ENCODE peak calls at places on chromosomes 16 and 17, in four cellular contexts. P, N, H and F are unnamed samples.

GRCh38 chr16:56732832-56733231 is 2.9 kb downstream of the NUP93 start:
- DNase-seq in P (no peak), N (no peak), H (no peak), F (no peak)

GRCh38 chr16:30457743-30458560 is 12.3 kb upstream of the SEPHS2 start:
- DNase-seq in P (no peak), N (no peak), H (no peak), F (no peak)

GRCh38 chr17:4440690-4441686 is 7.2 kb downstream of the SPNS3 start:
- DNase-seq in N (no peak), P (no peak), H (no peak), F (no peak)

GRCh38 chr17:63698886-63699637 is 863 bp downstream of the LIMD2 start:
- DNase-seq in N (peak; percentile 47), H (peak; percentile 94), P (peak; percentile 70), F (peak; percentile 45)

GRCh38 chr17:5050281-5050680 is 15.1 kb upstream of the SLC52A1 start:
- DNase-seq in H (no peak), P (no peak), N (no peak), F (peak; percentile 51)

GRCh38 chr17:19753049-19753444 is 4.9 kb upstream of the ALDH3A1 start:
- DNase-seq in H (no peak), N (peak; percentile 87), P (peak; percentile 84), F (no peak)

GRCh38 chr16:85369741-85370528 is 243.2 kb upstream of the GSE1 start:
- DNase-seq in N (no peak), P (peak; percentile 80), H (peak; percentile 64), F (peak; percentile 61)

GRCh38 chr17:63696381-63696961 is 3.5 kb downstream of the LIMD2 start:
- DNase-seq in H (peak; percentile 37), P (no peak), N (no peak), F (no peak)

GRCh38 chr16:81816793-81817210 is 37.7 kb downstream of the PLCG2 start:
- DNase-seq in P (no peak), H (no peak), N (no peak), F (no peak)

GRCh38 chr16:398551-399277 is 1.7 kb downstream of the NME4 start:
- DNase-seq in H (no peak), N (no peak), P (no peak), F (no peak)

GRCh38 chr17:35731239-35731931 is at the start of gene RASL10B:
- DNase-seq in N (peak; percentile 41), P (peak; percentile 69), H (peak; percentile 69), F (peak; percentile 70)

GRCh38 chr16:48949636-48950035 is 332.0 kb downstream of the CBLN1 start:
- DNase-seq in N (peak; percentile 51), H (no peak), P (no peak), F (no peak)

GRCh38 chr17:37605813-37606505 is 3.3 kb downstream of the SYNRG start:
- DNase-seq in N (peak; percentile 51), P (no peak), H (peak; percentile 66), F (no peak)

GRCh38 chr17:44924107-44924544 is 8.8 kb upstream of the GFAP start:
- DNase-seq in H (no peak), N (no peak), P (peak; percentile 23), F (no peak)

GRCh38 chr17:13993106-13993505 is 76.2 kb upstream of the COX10 start:
- DNase-seq in H (no peak), P (no peak), N (no peak), F (no peak)

GRCh38 chr17:3669548-3669947 is 936 bp downstream of the EMC6 start:
- DNase-seq in H (no peak), P (no peak), N (no peak), F (no peak)

GRCh38 chr17:57603978-57604377 is 141.1 kb downstream of the CCDC182 start:
- DNase-seq in P (no peak), N (no peak), H (peak; percentile 82), F (no peak)

GRCh38 chr16:78598186-78598585 is 498.7 kb downstream of the WWOX start:
- DNase-seq in P (no peak), H (no peak), N (no peak), F (no peak)

GRCh38 chr16:48272837-48273421 is 25.6 kb upstream of the ABCC11 start:
- DNase-seq in H (no peak), N (peak; percentile 16), P (no peak), F (no peak)

GRCh38 chr17:55783684-55784245 is 32.9 kb downstream of the PCTP start:
- DNase-seq in N (no peak), P (peak; percentile 49), H (no peak), F (peak; percentile 57)

GRCh38 chr17:10270258-10270657 is 71.9 kb upstream of the GAS7 start:
- DNase-seq in N (no peak), H (no peak), P (no peak), F (no peak)

GRCh38 chr17:65751263-65751662 is 189.8 kb upstream of the AXIN2 start:
- DNase-seq in H (no peak), N (no peak), P (no peak), F (no peak)

GRCh38 chr16:89200850-89201466 is 621 bp upstream of the SLC22A31 start:
- DNase-seq in N (no peak), H (no peak), P (peak; percentile 48), F (peak; percentile 29)

GRCh38 chr16:73064227-73064995 is 16.5 kb upstream of the ZFHX3 start:
- DNase-seq in P (no peak), N (peak; percentile 90), H (peak; percentile 48), F (no peak)

GRCh38 chr17:17826942-17827785 is 9.6 kb downstream of the SREBF1 start:
- DNase-seq in P (no peak), H (no peak), N (no peak), F (no peak)

GRCh38 chr17:17826340-17826708 is 10.5 kb downstream of the SREBF1 start:
- DNase-seq in H (no peak), N (no peak), P (no peak), F (no peak)

GRCh38 chr17:17824119-17824779 is 12.5 kb downstream of the SREBF1 start:
- DNase-seq in H (peak; percentile 36), N (no peak), P (no peak), F (no peak)

GRCh38 chr17:17823433-17824118 is 13.2 kb downstream of the SREBF1 start:
- DNase-seq in N (peak; percentile 73), H (peak; percentile 87), P (peak; percentile 91), F (peak; percentile 97)

DNA sequence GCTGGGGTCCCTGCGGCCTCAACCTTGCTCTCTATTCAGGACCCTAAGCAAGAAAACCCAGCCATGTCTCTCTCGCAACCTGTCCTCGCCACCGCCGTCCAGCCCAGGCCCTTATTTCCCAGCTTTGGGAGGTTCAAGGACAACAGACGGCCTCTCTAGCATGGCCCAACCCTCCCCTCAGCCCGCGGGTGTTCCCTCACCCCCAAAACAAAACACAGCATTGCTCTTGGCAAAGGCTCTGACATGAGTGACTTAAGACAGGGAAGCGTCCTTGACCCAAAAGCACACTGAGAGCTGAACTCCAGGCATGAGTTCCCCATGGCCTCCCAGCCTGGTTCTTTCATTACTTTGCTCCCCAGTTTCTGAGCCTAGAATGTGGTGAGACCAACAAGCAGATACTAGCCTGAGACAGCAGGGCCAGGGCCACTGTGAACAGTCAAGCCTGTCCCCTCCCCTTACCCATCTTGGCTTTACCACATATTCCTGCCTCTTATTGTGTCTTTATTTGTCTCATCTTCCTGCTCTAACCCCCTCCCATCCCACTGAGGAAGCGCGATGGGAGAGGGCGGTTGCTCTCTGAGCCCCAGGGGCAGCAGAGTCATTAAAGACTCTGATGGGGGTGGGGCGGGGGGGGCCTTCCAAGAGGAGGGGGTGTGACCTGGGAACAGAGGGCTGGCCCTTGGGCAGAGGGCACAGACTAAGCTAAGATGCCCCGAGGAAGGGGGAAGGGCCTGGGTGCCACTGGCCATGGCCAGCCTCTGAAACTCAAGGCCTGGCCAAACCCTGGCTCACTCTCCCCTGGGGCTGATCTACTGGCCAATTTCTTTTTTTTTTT is 11.8 kb downstream of the SREBF1 start:
- DNase-seq in H (peak; percentile 40), P (no peak), N (no peak), F (no peak)
- H3K27ac ChIP-seq in H (peak overlapping the region; percentile 84), P (peak overlapping the region; percentile 68), N (peak overlapping the region; percentile 79), F (peak overlapping the region; percentile 94)

GRCh38 chr17:40100419-40100668 is at the start of gene NR1D1:
- DNase-seq in N (no peak), P (no peak), H (no peak), F (no peak)

GRCh38 chr17:40100669-40101366 is 429 bp upstream of the NR1D1 start:
- DNase-seq in H (peak; percentile 96), N (peak; percentile 97), P (peak; percentile 99), F (peak; percentile 98)

GRCh38 chr17:40097931-40098845 is 2.2 kb downstream of the NR1D1 start:
- DNase-seq in H (no peak), N (peak; percentile 28), P (peak; percentile 92), F (peak; percentile 82)

GRCh38 chr17:40099627-40100418 is 566 bp downstream of the NR1D1 start:
- DNase-seq in H (no peak), P (no peak), N (no peak), F (no peak)

GRCh38 chr17:40098846-40099626 is 1.4 kb downstream of the NR1D1 start:
- DNase-seq in P (peak; percentile 100), H (peak; percentile 99), N (peak; percentile 98), F (peak; percentile 98)
- H3K27ac ChIP-seq in P (peak overlapping the region; percentile 93), H (peak overlapping the region; percentile 88), N (peak overlapping the region; percentile 91), F (peak overlapping the region; percentile 95)

GRCh38 chr17:71423871-71424546 is 696.8 kb upstream of the SOX9 start:
- DNase-seq in P (no peak), N (peak; percentile 88), H (peak; percentile 76), F (no peak)
- H3K27ac ChIP-seq in P (no peak overlapping the region), N (no peak overlapping the region), H (peak overlapping the region; percentile 86), F (no peak overlapping the region)

GRCh38 chr16:3480901-3481695 is 14.2 kb downstream of the C16orf90 start:
- DNase-seq in N (no peak), P (no peak), H (no peak), F (no peak)

GRCh38 chr16:3479654-3480216 is 15.6 kb downstream of the C16orf90 start:
- DNase-seq in H (no peak), P (no peak), N (no peak), F (no peak)

GRCh38 chr16:3482659-3483241 is 12.5 kb downstream of the C16orf90 start:
- DNase-seq in H (no peak), N (no peak), P (no peak), F (no peak)

GRCh38 chr16:3484328-3485096 is 10.8 kb downstream of the C16orf90 start:
- DNase-seq in P (no peak), N (no peak), H (no peak), F (no peak)

DNA sequence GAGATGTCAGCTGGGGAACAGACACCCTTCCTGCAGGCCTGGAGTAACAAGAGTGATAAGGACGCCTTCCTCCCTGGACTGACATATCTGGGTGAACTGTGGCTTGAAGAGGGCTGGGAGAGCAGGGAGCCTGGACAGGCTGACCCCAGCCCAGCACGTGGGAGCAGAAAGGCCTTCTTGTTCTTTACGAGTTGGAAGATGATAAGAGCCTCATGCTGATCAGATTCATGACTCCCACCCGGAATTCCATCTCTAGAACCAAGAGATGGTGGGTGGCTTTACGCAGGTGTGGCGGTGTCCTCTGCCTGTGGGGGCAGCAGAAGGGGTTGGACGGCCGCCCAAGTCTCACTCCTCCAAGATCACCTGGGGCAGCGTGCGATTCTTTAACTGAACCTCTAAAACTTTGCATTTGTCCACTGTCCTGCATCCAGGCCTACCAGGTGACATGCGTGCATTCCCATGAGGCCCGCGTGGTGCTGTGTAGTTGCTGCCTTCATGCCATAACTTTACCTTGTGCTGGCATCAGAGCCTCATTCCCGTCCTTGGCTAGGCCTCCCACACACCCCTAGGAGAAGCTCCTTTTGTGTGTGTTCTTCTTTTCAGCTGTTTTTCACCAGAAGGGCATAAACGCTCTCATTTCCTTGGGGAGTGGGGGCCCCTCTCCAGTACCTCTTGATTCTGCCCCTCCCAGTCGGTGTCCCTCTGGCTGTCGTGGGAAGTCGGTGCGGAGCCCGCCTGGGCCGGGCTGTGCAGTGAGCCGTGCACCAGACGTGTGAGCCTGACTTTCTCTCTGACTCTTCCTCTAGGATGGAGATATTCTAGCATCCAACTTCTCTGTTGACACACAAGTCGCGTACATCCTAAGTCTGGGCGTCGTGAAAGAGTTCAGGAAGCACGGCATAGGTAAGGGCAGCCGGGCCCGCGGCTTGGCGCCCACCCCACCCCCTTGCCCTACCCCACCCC is 13.3 kb downstream of the C16orf90 start:
- DNase-seq in N (no peak), P (no peak), H (no peak), F (no peak)
- H3K27ac ChIP-seq in N (no peak overlapping the region), P (no peak overlapping the region), H (no peak overlapping the region), F (no peak overlapping the region)